ENCODE peak calls at places on chromosomes 2 and 18, in seven cellular contexts. L is posterior vena cava; H is ACHN; A is iris pigment epithelial cell; M is stimulated activated effector memory CD8-positive, alpha-beta T cell treated with anti-CD3 and anti-CD28 coated beads, Interleukin-12 subunit alpha, Interleukin-12 subunit beta, amount 100 ng/mL, for 72 hours; Y is EL; I is NCI-H774. X is an unnamed sample.

GRCh38 chr2:126825306-126825705 is 73.4 kb upstream of the TEX51 start:
- DNase-seq in L (no peak), M (no peak), Y (no peak), I (no peak), H (no peak), A (no peak), X (no peak)

GRCh38 chr2:64327129-64327509 is 126.8 kb upstream of the LGALSL start:
- DNase-seq in L (no peak), Y (no peak), A (no peak), I (no peak), H (no peak), M (no peak), X (no peak)

GRCh38 chr2:17479875-17480274 is 38.4 kb downstream of the RAD51AP2 start:
- DNase-seq in Y (peak; percentile 0), A (peak; percentile 78), I (no peak), M (no peak), L (no peak), H (no peak), X (peak; percentile 38)

GRCh38 chr2:3464401-3465005 is 54.8 kb downstream of the ADI1 start:
- DNase-seq in Y (no peak), M (no peak), I (no peak), H (no peak), A (no peak), L (no peak), X (no peak)

GRCh38 chr2:85741811-85742507 is 11.8 kb upstream of the ATOH8 start:
- DNase-seq in I (no peak), A (peak; percentile 96), Y (peak; percentile 89), L (peak; percentile 91), H (no peak), M (no peak), X (peak; percentile 89)

GRCh38 chr2:62030902-62031301 is 125.4 kb downstream of the COMMD1 start:
- DNase-seq in I (no peak), L (no peak), Y (no peak), M (no peak), H (no peak), A (peak; percentile 6), X (no peak)

GRCh38 chr2:211652366-211652765 is 886.2 kb downstream of the ERBB4 start:
- DNase-seq in Y (no peak), H (no peak), I (no peak), A (no peak), L (no peak), M (no peak), X (no peak)

GRCh38 chr2:144357623-144358400 is 162.1 kb downstream of the ZEB2 start:
- DNase-seq in Y (peak; percentile 97), L (no peak), I (no peak), M (no peak), H (peak; percentile 97), A (peak; percentile 99), X (peak; percentile 99)

GRCh38 chr2:18284331-18284730 is 276.1 kb downstream of the RDH14 start:
- DNase-seq in H (no peak), I (no peak), M (no peak), Y (no peak), L (no peak), A (peak; percentile 76), X (no peak)

GRCh38 chr2:72603481-72603880 is 222.4 kb downstream of the EXOC6B start:
- DNase-seq in A (peak; percentile 47), M (no peak), I (no peak), L (no peak), Y (no peak), H (no peak), X (no peak)

GRCh38 chr2:120867290-120868231 is 131.9 kb downstream of the GLI2 start:
- DNase-seq in H (peak; percentile 83), A (peak; percentile 85), Y (peak; percentile 89), I (no peak), L (peak; percentile 94), M (no peak), X (peak; percentile 70)

GRCh38 chr2:117714761-117715160 is 99.7 kb upstream of the DDX18 start:
- DNase-seq in A (no peak), I (no peak), Y (no peak), H (no peak), L (no peak), M (no peak), X (no peak)

GRCh38 chr2:150598383-150598782 is 110.9 kb upstream of the RND3 start:
- DNase-seq in A (no peak), I (no peak), H (no peak), Y (no peak), M (no peak), L (no peak), X (no peak)

GRCh38 chr2:96393989-96394761 is 58.6 kb downstream of the NCAPH start:
- DNase-seq in L (peak; percentile 15), M (no peak), Y (no peak), H (no peak), A (no peak), I (no peak), X (no peak)

GRCh38 chr2:54404270-54404669 is 51.9 kb upstream of the SPTBN1 start:
- DNase-seq in H (no peak), M (no peak), I (no peak), Y (peak; percentile 11), L (no peak), A (peak; percentile 92), X (peak; percentile 58)

GRCh38 chr2:151302879-151303278 is 13.4 kb upstream of the NMI start:
- DNase-seq in H (peak; percentile 44), L (no peak), I (no peak), A (peak; percentile 69), M (no peak), Y (peak; percentile 50), X (peak; percentile 82)

GRCh38 chr2:72892506-72893173 is 5.4 kb downstream of the SPR start:
- DNase-seq in L (peak; percentile 90), M (peak; percentile 46), Y (peak; percentile 72), H (peak; percentile 89), I (peak; percentile 3), A (peak; percentile 65), X (peak; percentile 73)

GRCh38 chr2:195732569-195732968 is 75.5 kb downstream of the SLC39A10 start:
- DNase-seq in A (no peak), M (no peak), H (no peak), Y (no peak), I (no peak), L (no peak), X (no peak)

GRCh38 chr2:213148572-213149331 is 2.7 kb downstream of the IKZF2 start:
- DNase-seq in Y (no peak), L (no peak), A (peak; percentile 26), H (no peak), M (no peak), I (no peak), X (no peak)

GRCh38 chr2:20457661-20458630 is 11.1 kb downstream of the RHOB start:
- DNase-seq in Y (no peak), M (no peak), L (no peak), H (no peak), I (no peak), A (no peak), X (no peak)

GRCh38 chr2:119706196-119706595 is 27.2 kb downstream of the TMEM177 start:
- DNase-seq in Y (no peak), H (no peak), M (no peak), L (peak; percentile 69), A (no peak), I (no peak), X (no peak)

GRCh38 chr2:218983263-218983970 is 1.6 kb downstream of the FEV start:
- DNase-seq in Y (no peak), A (no peak), M (no peak), L (peak; percentile 58), H (no peak), I (no peak), X (no peak)

GRCh38 chr2:197711576-197711975 is 6.4 kb downstream of the MARS2 start:
- DNase-seq in Y (peak; percentile 23), A (no peak), I (no peak), L (no peak), H (no peak), M (no peak), X (peak; percentile 69)

GRCh38 chr2:232838406-232838874 is 31.6 kb upstream of the SNORC start:
- DNase-seq in I (no peak), A (no peak), Y (peak; percentile 43), L (no peak), H (peak; percentile 78), M (peak; percentile 5), X (peak; percentile 12)

GRCh38 chr2:100757621-100758394 is 62.1 kb upstream of the NPAS2 start:
- DNase-seq in A (peak; percentile 94), L (no peak), Y (peak; percentile 93), I (no peak), M (no peak), H (no peak), X (peak; percentile 98)

GRCh38 chr2:101241158-101241557 is 11.5 kb upstream of the CNOT11 start:
- DNase-seq in Y (no peak), A (no peak), I (no peak), H (no peak), M (no peak), L (no peak), X (no peak)

GRCh38 chr18:58788971-58789797 is 75.5 kb upstream of the ZNF532 start:
- DNase-seq in M (no peak), L (no peak), H (no peak), Y (peak; percentile 53), A (peak; percentile 83), I (no peak), X (peak; percentile 52)

GRCh38 chr18:45335644-45336043 is 279.6 kb upstream of the SLC14A2 start:
- DNase-seq in M (no peak), Y (no peak), A (no peak), L (no peak), H (no peak), I (no peak), X (peak; percentile 50)

GRCh38 chr2:101841679-101842327 is 144.3 kb downstream of the MAP4K4 start:
- DNase-seq in L (no peak), I (no peak), Y (no peak), M (no peak), H (no peak), A (no peak), X (no peak)

GRCh38 chr2:48479923-48480322 is 50.0 kb upstream of the STON1 start:
- DNase-seq in H (no peak), I (peak; percentile 65), Y (no peak), A (no peak), M (no peak), L (no peak), X (no peak)

GRCh38 chr2:94861308-94862152 is 9.7 kb upstream of the TEKT4 start:
- DNase-seq in H (no peak), L (peak; percentile 74), I (peak; percentile 17), A (no peak), Y (no peak), M (no peak), X (no peak)

GRCh38 chr2:228653884-228654283 is 472.4 kb upstream of the SPHKAP start:
- DNase-seq in M (no peak), H (no peak), I (no peak), A (no peak), Y (no peak), L (no peak), X (no peak)

GRCh38 chr2:113324684-113325160 is 46.0 kb upstream of the PAX8 start:
- DNase-seq in H (peak; percentile 82), I (peak; percentile 10), M (no peak), Y (peak; percentile 74), A (peak; percentile 48), L (no peak), X (peak; percentile 75)

GRCh38 chr18:24000613-24001490 is 13.7 kb upstream of the TTC39C start:
- DNase-seq in H (no peak), I (no peak), M (no peak), Y (no peak), A (no peak), L (no peak), X (no peak)

GRCh38 chr18:39951321-39951720 is 2003.7 kb upstream of the PIK3C3 start:
- DNase-seq in L (no peak), Y (no peak), H (no peak), M (no peak), A (peak; percentile 45), I (no peak), X (peak; percentile 66)

GRCh38 chr18:41577529-41577928 is 377.5 kb upstream of the PIK3C3 start:
- DNase-seq in A (no peak), M (no peak), L (no peak), Y (no peak), H (no peak), I (no peak), X (no peak)

GRCh38 chr2:54572262-54572635 is 116.1 kb downstream of the SPTBN1 start:
- DNase-seq in H (peak; percentile 75), I (no peak), M (no peak), Y (peak; percentile 93), A (peak; percentile 95), L (no peak), X (peak; percentile 71)

GRCh38 chr2:145186303-145186702 is 666.4 kb upstream of the ZEB2 start:
- DNase-seq in M (no peak), Y (peak; percentile 17), A (no peak), L (no peak), I (no peak), H (no peak), X (peak; percentile 80)

X was measured in fibroblast of mammary gland.